ENCODE peak calls at places on chromosome 1, in nine cellular contexts. V is fibroblast of lung, M is A549, S is PC-9, F is heart left ventricle, I is cardiac muscle cell, P is hepatocyte, G is pancreas, D is endothelial cell. R is an unnamed sample.

GRCh38 chr1:67818725-67819301 is 14.5 kb downstream of the GNG12 start:
- DNase-seq in I (no peak), F (no peak), P (peak; percentile 75), M (no peak), V (no peak), D (no peak), G (no peak), S (peak; percentile 76), R (no peak)

GRCh38 chr1:205568469-205569361 is 63.1 kb downstream of the ELK4 start:
- DNase-seq in P (peak; percentile 48), D (no peak), G (no peak), I (peak; percentile 38), M (no peak), S (peak; percentile 25), V (no peak), F (no peak), R (no peak)

GRCh38 chr1:229341811-229342304 is 989 bp downstream of the CCSAP start:
- DNase-seq in M (peak; percentile 50), S (no peak), G (no peak), D (no peak), I (no peak), V (peak; percentile 22), P (no peak), F (no peak), R (peak; percentile 9)

GRCh38 chr1:155529109-155529508 is 33.5 kb downstream of the ASH1L start:
- DNase-seq in G (no peak), V (no peak), F (no peak), S (no peak), P (no peak), I (no peak), D (no peak), M (no peak), R (no peak)

GRCh38 chr1:227764019-227764391 is 28.8 kb downstream of the SNAP47 start:
- DNase-seq in P (no peak), G (no peak), F (peak; percentile 11), I (no peak), S (peak; percentile 96), M (peak; percentile 61), V (no peak), D (no peak), R (no peak)

GRCh38 chr1:116529199-116529616 is 41.6 kb downstream of the CD58 start:
- DNase-seq in G (no peak), M (no peak), S (no peak), D (no peak), I (no peak), P (no peak), F (no peak), V (no peak), R (no peak)

GRCh38 chr1:227790868-227791267 is 24.6 kb upstream of the PRSS38 start:
- DNase-seq in I (no peak), M (no peak), V (no peak), F (no peak), G (no peak), D (no peak), S (no peak), P (no peak), R (no peak)

GRCh38 chr1:177171536-177172123 is 872 bp downstream of the BRINP2 start:
- DNase-seq in V (peak; percentile 9), F (no peak), I (no peak), S (no peak), D (no peak), G (no peak), P (no peak), M (no peak), R (no peak)

GRCh38 chr1:186984959-186985358 is 156.2 kb downstream of the PLA2G4A start:
- DNase-seq in M (no peak), S (no peak), V (no peak), D (no peak), I (no peak), F (no peak), G (no peak), P (no peak), R (no peak)

GRCh38 chr1:89672489-89673183 is 39.7 kb downstream of the LRRC8C start:
- DNase-seq in F (no peak), D (no peak), M (peak; percentile 45), S (no peak), P (no peak), V (peak; percentile 28), G (no peak), I (no peak), R (no peak)

GRCh38 chr1:26555550-26555981 is 26.0 kb downstream of the RPS6KA1 start:
- DNase-seq in F (no peak), V (no peak), S (no peak), P (no peak), I (no peak), G (no peak), D (no peak), M (no peak), R (peak; percentile 59)

GRCh38 chr1:241637604-241638003 is 2.6 kb downstream of the CHML start:
- DNase-seq in M (no peak), F (no peak), I (no peak), P (no peak), G (no peak), S (no peak), D (no peak), V (peak; percentile 18), R (no peak)

GRCh38 chr1:47415728-47416318 is at the start of gene FOXE3:
- DNase-seq in M (no peak), G (no peak), S (no peak), P (no peak), D (no peak), I (no peak), F (no peak), V (no peak), R (no peak)

GRCh38 chr1:28815533-28815932 is 3.6 kb downstream of the OPRD1 start:
- DNase-seq in P (no peak), I (peak; percentile 20), M (no peak), F (no peak), S (no peak), G (no peak), V (no peak), D (no peak), R (no peak)

GRCh38 chr1:222250376-222250775 is 297.5 kb downstream of the HHIPL2 start:
- DNase-seq in G (no peak), F (no peak), S (no peak), M (no peak), I (no peak), D (no peak), V (no peak), P (no peak), R (no peak)

GRCh38 chr1:166616206-166616605 is 223.1 kb upstream of the POGK start:
- DNase-seq in P (no peak), V (no peak), S (no peak), F (no peak), D (no peak), M (no peak), G (no peak), I (no peak), R (no peak)

GRCh38 chr1:70528591-70529333 is 117.7 kb downstream of the CTH start:
- DNase-seq in M (peak; percentile 20), D (peak; percentile 38), P (peak; percentile 61), S (peak; percentile 7), F (no peak), G (no peak), I (peak; percentile 54), V (peak; percentile 33), R (peak; percentile 35)
- TF ChIP-seq CTCF in M (peak; percentile 53), D (no peak), P (peak; percentile 64), S (peak; percentile 59), F (peak; percentile 64), G (no peak), I (peak; percentile 61), V (peak; percentile 77), R (peak; percentile 75)

DNA sequence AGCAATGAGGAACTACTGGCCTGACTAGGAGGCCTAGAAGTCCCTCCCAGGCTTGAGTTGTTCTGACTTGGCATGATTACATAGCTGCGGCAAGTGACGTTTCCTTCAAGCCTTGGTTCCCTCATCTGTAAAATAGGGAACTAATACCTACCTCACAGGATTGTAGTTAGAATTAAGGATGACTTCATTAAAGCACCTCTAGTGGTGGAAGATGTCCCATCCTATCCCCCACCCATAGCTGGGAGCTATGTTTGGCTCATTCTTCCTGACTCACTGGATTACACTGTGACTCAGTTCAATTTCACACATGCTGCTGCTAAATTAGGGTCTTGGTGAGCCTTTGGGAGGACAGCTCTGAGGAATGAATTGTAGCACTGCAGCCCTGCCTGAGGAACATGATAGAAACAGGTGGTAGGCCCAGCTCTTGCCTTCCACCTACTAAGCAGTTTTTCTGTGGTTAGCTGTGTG is 6.0 kb upstream of the SHISA4 start:
- DNase-seq in D (no peak), G (no peak), F (no peak), P (no peak), S (peak; percentile 51), M (peak; percentile 44), I (no peak), V (peak; percentile 72), R (no peak)
- TF ChIP-seq CTCF in D (no peak), G (no peak), F (no peak), P (no peak), S (peak; percentile 33), M (no peak), I (no peak), V (no peak), R (no peak)

GRCh38 chr1:170742600-170742999 is 78.7 kb downstream of the PRRX1 start:
- DNase-seq in G (no peak), V (no peak), I (no peak), M (no peak), D (no peak), P (no peak), S (no peak), F (no peak), R (no peak)
- TF ChIP-seq CTCF in G (no peak), V (no peak), I (no peak), M (no peak), D (no peak), P (no peak), S (no peak), F (no peak), R (no peak)

GRCh38 chr1:59276317-59276914 is 20.5 kb upstream of the FGGY start:
- DNase-seq in S (no peak), P (no peak), G (no peak), M (no peak), I (no peak), D (no peak), F (no peak), V (no peak), R (no peak)
- TF ChIP-seq CTCF in S (no peak), P (no peak), G (no peak), M (no peak), I (no peak), D (no peak), F (no peak), V (no peak), R (no peak)